ENCODE peak calls at places on chromosome 22, in four cellular contexts. R, L, C and W are unnamed samples.

GRCh38 chr22:19216579-19216978 is 38.0 kb upstream of the SLC25A1 start:
- DNase-seq in R (no peak), C (no peak), L (no peak), W (no peak)

GRCh38 chr22:45629469-45630089 is 42.1 kb upstream of the ATXN10 start:
- DNase-seq in L (no peak), C (no peak), R (no peak), W (no peak)

GRCh38 chr22:26756675-26757293 is 99.4 kb downstream of the MIAT start:
- DNase-seq in C (peak), L (peak), R (peak), W (no peak)

GRCh38 chr22:23137468-23137867 is 4.3 kb downstream of the RSPH14 start:
- DNase-seq in C (no peak), R (no peak), L (no peak), W (no peak)

GRCh38 chr22:23539135-23539838 is 40.8 kb downstream of the IGLL1 start:
- DNase-seq in R (peak), C (peak), L (peak), W (peak)

GRCh38 chr22:35467788-35468187 is 67.8 kb downstream of the MCM5 start:
- DNase-seq in C (peak), R (peak), L (peak), W (peak)

GRCh38 chr22:46147061-46147460 is 3.3 kb upstream of the PPARA start:
- DNase-seq in R (no peak), L (peak), C (no peak), W (no peak)

GRCh38 chr22:28977481-28977971 is 84.1 kb downstream of the C22orf31 start:
- DNase-seq in R (no peak), L (peak), C (no peak), W (no peak)

GRCh38 chr22:50260801-50261614 is 475 bp downstream of the MAPK12 start:
- DNase-seq in L (peak), R (no peak), C (no peak), W (no peak)

GRCh38 chr22:23113067-23113846 is 28.5 kb downstream of the RSPH14 start:
- DNase-seq in C (no peak), L (peak), R (no peak), W (no peak)

GRCh38 chr22:50146440-50147228 is 23.9 kb upstream of the PANX2 start:
- DNase-seq in C (peak), R (peak), L (peak), W (peak)

GRCh38 chr22:26709617-26710390 is 52.4 kb downstream of the MIAT start:
- DNase-seq in L (no peak), R (no peak), C (no peak), W (no peak)

GRCh38 chr22:46829140-46829891 is 66.9 kb downstream of the TBC1D22A start:
- DNase-seq in C (no peak), R (no peak), L (no peak), W (no peak)

GRCh38 chr22:29256606-29257325 is 11.0 kb downstream of the RHBDD3 start:
- DNase-seq in C (no peak), R (no peak), L (no peak), W (peak)

GRCh38 chr22:46797355-46797754 is 34.9 kb downstream of the TBC1D22A start:
- DNase-seq in C (no peak), R (no peak), L (no peak), W (peak)

GRCh38 chr22:27962268-27963191 is 43.5 kb upstream of the PITPNB start:
- DNase-seq in R (peak), C (no peak), L (no peak), W (no peak)

GRCh38 chr22:32531955-32532818 is 57.6 kb downstream of the FBXO7 start:
- DNase-seq in R (peak), L (peak), C (peak), W (peak)

GRCh38 chr22:39907605-39908097 is 6.8 kb downstream of the GRAP2 start:
- DNase-seq in C (no peak), R (no peak), L (no peak), W (no peak)

GRCh38 chr22:24230911-24231656 is 13.8 kb downstream of the GGT5 start:
- DNase-seq in R (no peak), C (no peak), L (peak), W (no peak)

GRCh38 chr22:46537946-46538815 is 761 bp upstream of the CELSR1 start:
- DNase-seq in R (no peak), C (no peak), L (no peak), W (no peak)

GRCh38 chr22:20551805-20552449 is 44.5 kb downstream of the MED15 start:
- DNase-seq in C (peak), R (peak), L (peak), W (no peak)
- TF ChIP-seq CTCF in C (peak), R (no peak), L (peak), W (no peak)

GRCh38 chr22:36898690-36899089 is 14.7 kb upstream of the CSF2RB start:
- DNase-seq in R (no peak), L (no peak), C (no peak), W (no peak)

GRCh38 chr22:36900880-36901279 is 12.5 kb upstream of the CSF2RB start:
- DNase-seq in L (no peak), C (no peak), R (no peak), W (no peak)

GRCh38 chr22:36901411-36902142 is 11.9 kb upstream of the CSF2RB start:
- DNase-seq in L (no peak), R (no peak), C (no peak), W (no peak)

GRCh38 chr22:36899498-36899897 is 13.9 kb upstream of the CSF2RB start:
- DNase-seq in C (no peak), R (no peak), L (peak), W (no peak)

GRCh38 chr22:36900225-36900624 is 13.2 kb upstream of the CSF2RB start:
- DNase-seq in L (no peak), R (no peak), C (no peak), W (no peak)
- TF ChIP-seq POLR2A in L (no peak), R (no peak), C (no peak), W (no peak)

GRCh38 chr22:21652547-21653545 is 10.7 kb downstream of the SDF2L1 start:
- DNase-seq in R (no peak), L (no peak), C (no peak), W (no peak)
- TF ChIP-seq CTCF in R (no peak), L (no peak), C (no peak), W (no peak)

DNA sequence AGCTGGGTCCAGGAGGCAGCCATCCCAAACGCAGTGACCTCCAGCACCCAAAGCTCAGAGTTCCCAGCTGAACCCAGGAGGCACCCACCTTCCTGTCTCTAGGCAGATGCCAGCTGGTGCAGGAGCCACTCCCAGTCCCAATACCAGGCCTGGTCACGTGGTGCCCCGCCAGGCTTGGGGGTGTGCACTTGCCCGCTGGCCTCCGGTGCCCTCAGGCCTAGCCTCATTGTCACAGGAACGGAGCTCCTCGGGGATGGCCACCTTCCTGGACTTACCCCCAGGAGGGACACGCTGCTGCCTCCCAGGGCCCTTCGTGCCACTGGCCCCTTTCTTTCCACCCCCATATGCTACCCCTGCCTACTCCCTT is 4.6 kb downstream of the BID start:
- DNase-seq in C (no peak), R (no peak), L (peak), W (no peak)
- TF ChIP-seq POLR2A in C (no peak), R (no peak), L (no peak), W (no peak)

GRCh38 chr22:31497148-31497938 is 1.0 kb downstream of the SFI1 start:
- DNase-seq in C (no peak), L (no peak), R (no peak), W (no peak)

GRCh38 chr22:31495343-31495742 is 993 bp upstream of the SFI1 start:
- DNase-seq in R (no peak), C (no peak), L (no peak), W (no peak)

GRCh38 chr22:31492151-31492550 is 2.5 kb upstream of the EIF4ENIF1 start:
- DNase-seq in R (no peak), C (no peak), L (no peak), W (no peak)

GRCh38 chr22:31496735-31497146 is 405 bp downstream of the SFI1 start:
- DNase-seq in L (peak), C (no peak), R (peak), W (peak)

GRCh38 chr22:31496007-31496734 is at the start of gene SFI1:
- DNase-seq in R (peak), L (peak), C (peak), W (peak)
- TF ChIP-seq CTCF in R (peak), L (no peak), C (peak), W (no peak)

GRCh38 chr22:38754247-38755154 is 1.3 kb downstream of the SUN2 start:
- DNase-seq in L (peak), C (peak), R (peak), W (peak)

GRCh38 chr22:38755911-38756532 is at the start of gene SUN2:
- DNase-seq in R (peak), C (peak), L (peak), W (peak)

GRCh38 chr22:38755155-38755910 is 465 bp downstream of the SUN2 start:
- DNase-seq in R (peak), C (peak), L (peak), W (peak)

GRCh38 chr22:38751422-38752346 is 4.1 kb downstream of the SUN2 start:
- DNase-seq in L (peak), C (no peak), R (peak), W (peak)

GRCh38 chr22:38753894-38754246 is 1.9 kb downstream of the SUN2 start:
- DNase-seq in C (no peak), L (no peak), R (no peak), W (no peak)
- TF ChIP-seq POLR2A in C (no peak), L (no peak), R (no peak), W (no peak)